ENCODE peak calls at places on chromosomes 7 and 10, in six cellular contexts. I is breast epithelium, S is hepatocyte, C is thoracic aorta, E is upper lobe of left lung, Y is adrenal gland. K is an unnamed sample.

GRCh38 chr10:73589538-73590126 is 1.5 kb downstream of the USP54 start:
- DNase-seq in I (no peak), S (peak), C (no peak), E (no peak), Y (no peak), K (no peak)

GRCh38 chr7:116708861-116709260 is 36.9 kb downstream of the MET start:
- DNase-seq in I (no peak), S (no peak), C (no peak), E (no peak), Y (no peak), K (no peak)

GRCh38 chr7:100603697-100604077 is 1.5 kb downstream of the PCOLCE start:
- DNase-seq in I (no peak), S (no peak), C (no peak), E (no peak), Y (no peak), K (no peak)

GRCh38 chr10:101046332-101047238 is 15.2 kb upstream of the KAZALD1 start:
- DNase-seq in I (no peak), S (no peak), C (no peak), E (no peak), Y (no peak), K (no peak)

GRCh38 chr10:87700031-87700796 is 40.5 kb downstream of the PAPSS2 start:
- DNase-seq in I (no peak), S (no peak), C (no peak), E (no peak), Y (no peak), K (no peak)

GRCh38 chr7:134174797-134175261 is 47.7 kb downstream of the LRGUK start:
- DNase-seq in I (no peak), S (peak), C (no peak), E (no peak), Y (peak), K (no peak)

GRCh38 chr7:66697451-66698438 is 42.8 kb upstream of the RABGEF1 start:
- DNase-seq in I (no peak), S (no peak), C (peak), E (no peak), Y (peak), K (no peak)

GRCh38 chr7:128019330-128019729 is 11.9 kb downstream of the LRRC4 start:
- DNase-seq in I (no peak), S (no peak), C (no peak), E (no peak), Y (no peak), K (no peak)

GRCh38 chr7:155495440-155496248 is 37.7 kb downstream of the EN2 start:
- DNase-seq in I (no peak), S (no peak), C (no peak), E (peak), Y (no peak), K (no peak)

GRCh38 chr7:101630591-101630990 is 1.5 kb upstream of the MYL10 start:
- DNase-seq in I (no peak), S (peak), C (no peak), E (no peak), Y (no peak), K (no peak)

GRCh38 chr7:100509213-100509612 is 25.5 kb downstream of the NYAP1 start:
- DNase-seq in I (no peak), S (peak), C (no peak), E (no peak), Y (no peak), K (no peak)

GRCh38 chr10:86961481-86962091 is 3.2 kb downstream of the SNCG start:
- DNase-seq in I (peak), S (peak), C (peak), E (peak), Y (peak), K (peak)

DNA sequence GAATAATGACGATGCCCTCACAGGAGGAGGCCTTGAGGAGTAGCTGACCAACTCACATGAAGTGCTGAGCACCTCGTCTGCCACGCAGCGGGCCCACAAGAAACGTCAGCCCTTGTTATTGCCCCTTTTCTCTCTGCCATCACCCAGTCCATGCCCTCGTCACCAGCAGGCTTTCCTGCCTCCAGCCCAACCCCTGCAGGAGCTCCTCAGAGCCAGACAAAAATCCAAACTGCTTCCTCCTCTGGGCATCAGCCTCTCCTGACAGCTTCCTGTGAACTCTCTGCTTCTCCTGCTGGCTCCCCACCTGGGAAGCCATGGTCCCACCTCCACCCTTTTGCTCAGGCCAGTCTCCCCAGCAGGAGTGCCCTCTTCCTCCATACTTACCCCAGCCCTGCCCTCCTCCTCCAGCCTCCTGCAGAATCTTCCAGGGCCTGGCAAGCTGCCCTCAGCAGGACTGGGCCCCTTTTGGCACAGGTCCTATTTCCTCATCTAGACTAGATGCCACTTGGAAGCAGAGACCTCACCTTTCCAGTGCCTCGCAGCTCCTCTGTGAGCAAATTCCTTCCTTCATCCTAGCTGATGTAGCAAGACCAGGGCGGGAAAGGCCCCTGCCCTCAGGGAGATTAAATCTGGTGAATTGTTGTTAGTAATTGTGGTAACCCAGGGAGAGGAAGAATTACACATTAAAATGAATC is 115.1 kb downstream of the C10orf105 start:
- DNase-seq in I (no peak), S (no peak), C (no peak), E (no peak), Y (no peak), K (no peak)
- H3K27ac ChIP-seq in I (no peak), S (no peak), C (no peak), E (no peak), Y (no peak), K (peak)

GRCh38 chr7:46288010-46288409 is 366.9 kb upstream of the IGFBP3 start:
- DNase-seq in I (no peak), S (no peak), C (no peak), E (no peak), Y (no peak), K (no peak)

GRCh38 chr7:46286957-46287356 is 365.9 kb upstream of the IGFBP3 start:
- DNase-seq in I (no peak), S (no peak), C (no peak), E (no peak), Y (no peak), K (no peak)

GRCh38 chr7:46290374-46291061 is 369.4 kb upstream of the IGFBP3 start:
- DNase-seq in I (no peak), S (no peak), C (no peak), E (no peak), Y (no peak), K (no peak)

GRCh38 chr7:46291601-46292150 is 370.6 kb upstream of the IGFBP3 start:
- DNase-seq in I (no peak), S (peak), C (peak), E (no peak), Y (no peak), K (no peak)

DNA sequence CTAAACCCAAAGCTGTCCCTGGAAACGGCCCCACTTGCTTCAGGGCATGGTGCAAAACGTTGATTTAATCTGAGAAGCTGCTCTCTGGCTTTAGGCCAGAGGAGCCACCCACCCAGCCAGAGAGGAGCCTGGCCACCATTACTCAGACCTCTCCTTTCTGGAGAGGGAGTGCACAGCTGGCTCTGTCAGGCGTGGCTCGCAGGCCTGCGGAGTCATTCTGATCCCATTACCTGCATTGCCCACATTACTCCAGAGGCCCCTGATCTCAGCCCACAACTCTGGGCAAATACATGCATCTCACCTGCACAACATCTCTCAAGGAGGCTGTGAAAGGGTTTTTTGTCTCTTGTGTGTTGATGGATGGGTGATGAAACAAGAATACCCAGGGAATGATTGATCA is 370.0 kb upstream of the IGFBP3 start:
- DNase-seq in I (no peak), S (peak), C (no peak), E (peak), Y (no peak), K (no peak)
- H3K27ac ChIP-seq in I (peak), S (peak), C (no peak), E (no peak), Y (no peak), K (no peak)

DNA sequence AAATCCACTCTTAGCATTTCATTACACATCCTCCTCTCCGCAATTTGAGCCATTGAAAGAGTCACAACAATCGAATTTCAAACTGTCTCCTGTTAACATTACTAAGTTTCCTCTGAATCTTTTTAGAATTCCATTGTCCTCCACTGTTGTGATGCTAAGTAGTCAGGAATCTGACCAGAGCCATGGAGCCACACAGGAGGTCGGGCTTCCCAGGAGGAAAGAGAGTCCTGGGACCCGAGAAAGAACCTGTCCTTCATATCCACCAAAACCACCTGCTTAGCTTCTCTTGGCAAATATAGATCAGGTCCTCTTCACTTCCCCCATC is 13.6 kb downstream of the GRB10 start:
- DNase-seq in I (no peak), S (no peak), C (no peak), E (no peak), Y (no peak), K (no peak)
- H3K27ac ChIP-seq in I (no peak), S (no peak), C (no peak), E (no peak), Y (no peak), K (no peak)

DNA sequence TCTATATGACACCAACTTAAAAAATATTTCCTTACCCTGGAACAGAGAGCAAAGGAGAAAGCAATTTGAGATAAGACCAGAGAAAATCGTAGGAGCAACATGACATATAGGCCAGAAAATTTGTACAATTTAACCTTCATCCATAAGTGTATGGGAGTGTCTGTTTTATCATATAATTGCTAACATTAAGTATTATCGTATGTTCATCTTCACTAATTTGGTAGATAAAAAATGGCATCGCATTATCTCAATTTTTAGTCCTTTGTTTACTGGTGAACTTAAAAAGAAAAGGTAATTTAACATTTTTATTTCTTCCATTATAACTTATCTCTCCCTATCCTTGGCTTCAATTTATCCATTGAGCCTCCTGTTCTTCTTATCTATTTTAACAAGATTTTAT is 873.4 kb downstream of the KCNMA1 start:
- DNase-seq in I (no peak), S (no peak), C (no peak), E (no peak), Y (no peak), K (no peak)
- H3K27ac ChIP-seq in I (no peak), S (no peak), C (no peak), E (no peak), Y (no peak), K (no peak)

GRCh38 chr10:28719789-28720436 is 42.6 kb downstream of the BAMBI start:
- DNase-seq in I (no peak), S (no peak), C (no peak), E (no peak), Y (no peak), K (no peak)
- H3K27ac ChIP-seq in I (no peak), S (no peak), C (no peak), E (no peak), Y (no peak), K (no peak)

K was measured in Peyer's patch.